ENCODE peak calls at places on chromosomes 3 and 15, in ten cellular contexts. Q is psoas muscle, A is BE2C, Z is mucosa of descending colon, V is choroid plexus epithelial cell, G is GM23248, B is gastrocnemius medialis, M is right atrium auricular region, N is GM12865, R is ascending aorta. T is an unnamed sample.

GRCh38 chr3:24591661-24592555 is 97.3 kb upstream of the THRB start:
- DNase-seq in Q (no peak), A (no peak), Z (no peak), V (peak; percentile 76), G (peak; percentile 94), B (no peak), M (no peak), N (no peak), R (no peak), T (no peak)

GRCh38 chr15:52788099-52788986 is 1.8 kb downstream of the ONECUT1 start:
- DNase-seq in Q (no peak), A (no peak), Z (no peak), V (no peak), G (no peak), B (no peak), M (no peak), N (no peak), R (no peak), T (no peak)

GRCh38 chr3:104632521-104632920 is 734.2 kb upstream of the ALCAM start:
- DNase-seq in Q (no peak), A (no peak), Z (no peak), V (peak; percentile 29), G (no peak), B (no peak), M (no peak), N (no peak), R (no peak), T (no peak)

GRCh38 chr3:59775106-59775505 is 725.3 kb upstream of the CFAP20DC start:
- DNase-seq in Q (no peak), A (no peak), Z (no peak), V (peak; percentile 31), G (peak; percentile 19), B (no peak), M (no peak), N (no peak), R (no peak), T (no peak)

GRCh38 chr3:100103558-100104441 is 10.5 kb downstream of the FILIP1L start:
- DNase-seq in Q (no peak), A (no peak), Z (no peak), V (peak; percentile 88), G (peak; percentile 26), B (no peak), M (no peak), N (peak; percentile 91), R (no peak), T (no peak)

GRCh38 chr15:91942676-91943417 is 89.3 kb downstream of the SLCO3A1 start:
- DNase-seq in Q (peak; percentile 85), A (no peak), Z (peak; percentile 80), V (peak; percentile 33), G (peak; percentile 93), B (peak; percentile 78), M (peak; percentile 92), N (peak; percentile 18), R (peak; percentile 90), T (peak; percentile 95)

GRCh38 chr3:129560931-129561594 is 18.1 kb downstream of the H1-8 start:
- DNase-seq in Q (peak; percentile 91), A (peak; percentile 90), Z (peak; percentile 82), V (peak; percentile 77), G (peak; percentile 91), B (no peak), M (peak; percentile 91), N (no peak), R (peak; percentile 93), T (peak; percentile 96)

GRCh38 chr3:189041482-189042090 is 130.2 kb upstream of the TPRG1 start:
- DNase-seq in Q (no peak), A (peak; percentile 54), Z (peak; percentile 12), V (peak; percentile 75), G (peak; percentile 23), B (no peak), M (no peak), N (peak; percentile 87), R (no peak), T (no peak)

GRCh38 chr3:58521917-58522680 is 14.9 kb downstream of the ACOX2 start:
- DNase-seq in Q (no peak), A (no peak), Z (no peak), V (no peak), G (no peak), B (no peak), M (peak; percentile 38), N (no peak), R (no peak), T (no peak)

GRCh38 chr15:33526532-33526931 is 215.8 kb downstream of the RYR3 start:
- DNase-seq in Q (no peak), A (no peak), Z (no peak), V (no peak), G (no peak), B (no peak), M (no peak), N (no peak), R (no peak), T (no peak)

GRCh38 chr15:43879386-43880355 is 52.9 kb downstream of the WDR76 start:
- DNase-seq in Q (no peak), A (no peak), Z (no peak), V (no peak), G (no peak), B (no peak), M (no peak), N (no peak), R (no peak), T (peak; percentile 61)

GRCh38 chr3:10011644-10012043 is 14.6 kb upstream of the FANCD2 start:
- DNase-seq in Q (peak; percentile 38), A (no peak), Z (no peak), V (no peak), G (peak; percentile 47), B (no peak), M (no peak), N (no peak), R (no peak), T (no peak)
- H3K4me3 ChIP-seq in Q (peak overlapping the region; percentile 81), A (no peak overlapping the region), Z (no peak overlapping the region), V (peak overlapping the region; percentile 52), G (peak overlapping the region; percentile 76), B (peak overlapping the region; percentile 73), M (no peak overlapping the region), N (no peak overlapping the region), R (peak overlapping the region; percentile 81), T (no peak overlapping the region)

GRCh38 chr15:40038267-40038653 is 721 bp downstream of the SRP14 start:
- DNase-seq in Q (no peak), A (no peak), Z (no peak), V (peak; percentile 41), G (peak; percentile 70), B (no peak), M (no peak), N (no peak), R (no peak), T (no peak)

GRCh38 chr15:40042791-40043320 is 3.9 kb upstream of the SRP14 start:
- DNase-seq in Q (no peak), A (no peak), Z (no peak), V (no peak), G (no peak), B (no peak), M (peak; percentile 36), N (no peak), R (peak; percentile 30), T (no peak)

GRCh38 chr15:40040770-40041169 is 1.8 kb upstream of the SRP14 start:
- DNase-seq in Q (no peak), A (no peak), Z (no peak), V (no peak), G (no peak), B (no peak), M (no peak), N (no peak), R (peak; percentile 35), T (no peak)

GRCh38 chr15:40038654-40039543 is at the start of gene SRP14:
- DNase-seq in Q (peak; percentile 98), A (peak; percentile 95), Z (peak; percentile 97), V (peak; percentile 94), G (peak; percentile 95), B (peak; percentile 92), M (peak; percentile 94), N (peak; percentile 96), R (peak; percentile 98), T (peak; percentile 95)

GRCh38 chr15:40040293-40040635 is 1.3 kb upstream of the SRP14 start:
- DNase-seq in Q (no peak), A (no peak), Z (no peak), V (no peak), G (no peak), B (no peak), M (no peak), N (no peak), R (peak; percentile 60), T (no peak)
- H3K4me3 ChIP-seq in Q (peak overlapping the region; percentile 80), A (no peak overlapping the region), Z (no peak overlapping the region), V (no peak overlapping the region), G (peak overlapping the region; percentile 99), B (peak overlapping the region; percentile 88), M (no peak overlapping the region), N (peak overlapping the region; percentile 74), R (peak overlapping the region; percentile 74), T (no peak overlapping the region)

DNA sequence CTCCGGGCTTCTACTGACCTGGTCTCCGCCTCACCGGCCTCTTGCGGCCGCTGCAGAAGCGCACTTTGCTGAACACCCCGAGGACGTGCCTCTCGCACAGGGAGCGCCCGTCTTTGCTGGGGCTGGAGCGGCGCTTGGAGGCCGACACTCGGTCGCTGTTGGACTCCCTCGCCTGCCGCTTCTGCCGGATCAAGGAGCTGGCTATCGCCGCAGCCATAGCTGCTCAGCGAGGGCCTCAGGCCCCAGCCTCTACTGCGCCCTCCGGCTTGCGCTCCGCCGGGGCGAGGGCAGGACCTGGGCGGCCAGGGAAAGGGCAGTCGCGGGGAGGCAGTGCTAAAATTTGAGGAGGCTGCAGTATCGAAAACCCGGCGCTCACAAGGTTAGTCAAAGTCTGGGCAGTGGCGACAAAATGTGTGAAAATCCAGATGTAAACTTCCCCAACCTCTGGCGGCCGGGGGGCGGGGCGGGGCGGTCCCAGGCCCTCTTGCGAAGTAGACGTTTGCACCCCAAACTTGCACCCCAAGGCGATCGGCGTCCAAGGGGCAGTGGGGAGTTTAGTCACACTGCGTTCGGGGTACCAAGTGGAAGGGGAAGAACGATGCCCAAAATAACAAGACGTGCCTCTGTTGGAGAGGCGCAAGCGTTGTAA is 319.2 kb downstream of the FGF12 start:
- DNase-seq in Q (peak; percentile 56), A (no peak), Z (no peak), V (no peak), G (peak; percentile 8), B (no peak), M (no peak), N (no peak), R (no peak), T (no peak)
- H3K4me3 ChIP-seq in Q (peak overlapping the region; percentile 70), A (no peak overlapping the region), Z (no peak overlapping the region), V (peak overlapping the region; percentile 38), G (no peak overlapping the region), B (peak overlapping the region; percentile 59), M (peak overlapping the region; percentile 44), N (no peak overlapping the region), R (peak overlapping the region; percentile 63), T (no peak overlapping the region)

DNA sequence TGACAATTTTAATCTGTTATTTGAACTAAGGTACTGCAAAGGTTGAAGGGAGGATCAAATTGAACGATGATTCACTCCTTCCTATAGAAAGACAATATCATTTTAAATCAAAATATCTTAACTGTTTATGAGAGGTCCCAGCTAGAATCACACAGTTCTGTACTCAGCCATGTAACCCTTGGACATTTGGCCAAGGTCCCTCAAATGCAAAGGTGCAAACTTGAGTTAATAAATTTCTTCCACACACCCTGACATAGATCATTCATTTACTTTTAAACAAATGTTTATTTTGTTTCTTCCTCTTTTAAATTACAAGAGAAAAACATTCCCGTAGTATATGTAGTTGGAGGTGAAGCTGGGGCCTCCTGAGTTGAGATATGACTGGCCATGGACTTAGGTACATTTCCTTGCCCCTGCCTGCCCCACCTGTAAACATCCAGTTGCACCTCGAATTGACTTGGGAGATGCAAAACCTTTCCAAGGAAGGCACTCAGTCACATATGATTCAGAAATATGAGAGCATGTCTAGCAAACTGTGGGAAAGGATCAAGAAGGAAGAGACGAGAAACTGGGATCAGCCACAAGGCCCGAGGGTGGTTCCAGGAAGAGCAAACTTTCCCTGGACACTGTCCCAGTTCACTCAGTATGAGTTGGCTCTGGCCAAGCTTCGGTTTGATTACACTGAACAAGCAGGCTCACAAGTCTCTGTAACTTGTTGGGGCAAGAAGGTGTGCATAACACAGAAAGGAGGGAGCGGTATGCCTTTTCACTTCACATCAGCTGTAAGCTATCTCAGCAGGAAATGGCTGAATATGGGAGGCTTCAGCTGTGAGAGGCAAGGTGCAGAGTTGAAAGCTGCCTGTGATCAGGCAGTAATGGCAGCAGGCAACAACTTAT is 6.7 kb downstream of the TNFSF10 start:
- DNase-seq in Q (no peak), A (no peak), Z (no peak), V (peak; percentile 49), G (peak; percentile 95), B (peak; percentile 16), M (peak; percentile 81), N (peak; percentile 62), R (peak; percentile 76), T (peak; percentile 85)
- H3K4me3 ChIP-seq in Q (no peak overlapping the region), A (no peak overlapping the region), Z (no peak overlapping the region), V (no peak overlapping the region), G (no peak overlapping the region), B (no peak overlapping the region), M (no peak overlapping the region), N (no peak overlapping the region), R (no peak overlapping the region), T (no peak overlapping the region)